ENCODE peak calls at places on chromosomes 12 and 14, in ten cellular contexts. E, W, X, K, S, V, B, F, Z and R are unnamed samples.

GRCh38 chr12:62693291-62694040 is 226.8 kb downstream of the MON2 start:
- DNase-seq in F (no peak), S (no peak), B (no peak), Z (no peak), V (no peak), W (no peak), E (no peak), K (no peak), X (no peak), R (no peak)

GRCh38 chr14:52391866-52392600 is 77.9 kb downstream of the PTGER2 start:
- DNase-seq in V (no peak), W (no peak), B (no peak), Z (no peak), X (no peak), K (no peak), F (no peak), S (no peak), E (no peak), R (no peak)

GRCh38 chr14:61296707-61297502 is 15.8 kb upstream of the TMEM30B start:
- DNase-seq in S (peak), F (peak), W (peak), Z (no peak), X (no peak), V (peak), K (no peak), E (peak), B (peak), R (no peak)

GRCh38 chr12:88206636-88207035 is 64.5 kb downstream of the TMTC3 start:
- DNase-seq in K (no peak), E (no peak), B (no peak), F (no peak), S (no peak), W (no peak), X (no peak), V (no peak), Z (no peak), R (no peak)

GRCh38 chr14:79629891-79630560 is 581.3 kb downstream of the DIO2 start:
- DNase-seq in Z (no peak), F (no peak), V (no peak), X (no peak), E (no peak), K (no peak), B (no peak), W (no peak), S (peak), R (no peak)

GRCh38 chr14:101588990-101589389 is 27.7 kb downstream of the DIO3 start:
- DNase-seq in Z (no peak), K (no peak), X (no peak), W (no peak), F (no peak), V (no peak), B (no peak), E (no peak), S (no peak), R (no peak)

GRCh38 chr12:16350682-16351081 is 3.2 kb downstream of the MGST1 start:
- DNase-seq in V (no peak), F (no peak), E (peak), W (no peak), X (no peak), S (peak), B (no peak), K (no peak), Z (peak), R (no peak)

GRCh38 chr12:123942911-123943648 is 29.6 kb downstream of the CCDC92 start:
- DNase-seq in W (no peak), F (no peak), X (no peak), S (no peak), E (no peak), Z (no peak), K (peak), B (no peak), V (no peak), R (no peak)

GRCh38 chr12:52546126-52546525 is 6.8 kb downstream of the KRT71 start:
- DNase-seq in K (no peak), Z (no peak), W (peak), V (no peak), E (no peak), X (no peak), B (no peak), S (no peak), F (no peak), R (no peak)